ENCODE peak calls at places on chromosome 15, in four cellular contexts. One of them, this sample, is unnamed.

GRCh38 chr15:60391722-60392340 is 6.0 kb downstream of the ANXA2 start:
- DNase-seq in amniotic epithelial cell: no peak
- DNase-seq in naive thymus-derived CD8-positive, alpha-beta T cell: no peak
- DNase-seq in NCI-H1105: no peak
- DNase-seq in this sample: peak

GRCh38 chr15:53453253-53454105 is 306.0 kb downstream of the WDR72 start:
- DNase-seq in amniotic epithelial cell: no peak
- DNase-seq in naive thymus-derived CD8-positive, alpha-beta T cell: no peak
- DNase-seq in NCI-H1105: no peak
- DNase-seq in this sample: no peak

GRCh38 chr15:69444686-69445085 is 7.9 kb upstream of the RPLP1 start:
- DNase-seq in NCI-H1105: no peak
- DNase-seq in amniotic epithelial cell: no peak
- DNase-seq in naive thymus-derived CD8-positive, alpha-beta T cell: no peak
- DNase-seq in this sample: no peak

GRCh38 chr15:31278544-31279220 is 48.0 kb upstream of the KLF13 start:
- DNase-seq in naive thymus-derived CD8-positive, alpha-beta T cell: no peak
- DNase-seq in amniotic epithelial cell: no peak
- DNase-seq in NCI-H1105: no peak
- DNase-seq in this sample: no peak

GRCh38 chr15:43943511-43943910 is 116.7 kb downstream of the WDR76 start:
- DNase-seq in amniotic epithelial cell: peak
- DNase-seq in NCI-H1105: no peak
- DNase-seq in naive thymus-derived CD8-positive, alpha-beta T cell: no peak
- DNase-seq in this sample: no peak

GRCh38 chr15:52527898-52528464 is 699 bp downstream of the MYO5A start:
- DNase-seq in amniotic epithelial cell: peak
- DNase-seq in NCI-H1105: peak
- DNase-seq in naive thymus-derived CD8-positive, alpha-beta T cell: peak
- DNase-seq in this sample: peak

GRCh38 chr15:45469027-45469426 is 53.5 kb downstream of the SLC30A4 start:
- DNase-seq in NCI-H1105: no peak
- DNase-seq in naive thymus-derived CD8-positive, alpha-beta T cell: no peak
- DNase-seq in amniotic epithelial cell: no peak
- DNase-seq in this sample: no peak

GRCh38 chr15:41490355-41490754 is 3.3 kb upstream of the ITPKA start:
- DNase-seq in amniotic epithelial cell: peak
- DNase-seq in naive thymus-derived CD8-positive, alpha-beta T cell: no peak
- DNase-seq in NCI-H1105: no peak
- DNase-seq in this sample: peak

GRCh38 chr15:82959423-82959822 is 6.9 kb upstream of the HOMER2 start:
- DNase-seq in amniotic epithelial cell: no peak
- DNase-seq in NCI-H1105: no peak
- DNase-seq in naive thymus-derived CD8-positive, alpha-beta T cell: no peak
- DNase-seq in this sample: no peak

GRCh38 chr15:34065261-34065660 is 26.3 kb upstream of the AVEN start:
- DNase-seq in amniotic epithelial cell: no peak
- DNase-seq in naive thymus-derived CD8-positive, alpha-beta T cell: no peak
- DNase-seq in NCI-H1105: no peak
- DNase-seq in this sample: no peak

GRCh38 chr15:92664178-92664900 is 8.8 kb upstream of the FAM174B start:
- DNase-seq in amniotic epithelial cell: no peak
- DNase-seq in naive thymus-derived CD8-positive, alpha-beta T cell: no peak
- DNase-seq in NCI-H1105: no peak
- DNase-seq in this sample: no peak